ENCODE peak calls at places on chromosomes 1 and 21, in five cellular contexts. P, E, T, M and S are unnamed samples.

GRCh38 chr21:37373539-37373938 is 7.0 kb downstream of the DYRK1A start:
- DNase-seq in P (no peak), E (no peak), T (no peak), M (no peak), S (no peak)

GRCh38 chr1:30697977-30698376 is 25.4 kb downstream of the MATN1 start:
- DNase-seq in P (no peak), E (no peak), T (no peak), M (no peak), S (no peak)

GRCh38 chr1:174217787-174218574 is 58.7 kb downstream of the RABGAP1L start:
- DNase-seq in P (no peak), E (no peak), T (no peak), M (peak; percentile 72), S (no peak)

GRCh38 chr1:242670019-242670418 is 145.5 kb upstream of the PLD5 start:
- DNase-seq in P (no peak), E (no peak), T (no peak), M (no peak), S (no peak)

GRCh38 chr1:30642391-30643120 is 80.8 kb downstream of the MATN1 start:
- DNase-seq in P (no peak), E (no peak), T (no peak), M (no peak), S (no peak)

GRCh38 chr1:221018415-221018814 is 139.2 kb downstream of the HLX start:
- DNase-seq in P (no peak), E (no peak), T (no peak), M (no peak), S (no peak)

GRCh38 chr1:173307845-173308244 is 100.7 kb upstream of the TNFSF4 start:
- DNase-seq in P (no peak), E (no peak), T (no peak), M (no peak), S (no peak)

GRCh38 chr21:33406493-33406892 is 3.3 kb downstream of the IFNGR2 start:
- DNase-seq in P (no peak), E (no peak), T (no peak), M (no peak), S (no peak)

GRCh38 chr21:45611296-45611695 is 32.2 kb upstream of the PCBP3 start:
- DNase-seq in P (no peak), E (no peak), T (peak; percentile 34), M (no peak), S (no peak)

GRCh38 chr21:42433946-42434551 is 30.3 kb downstream of the UBASH3A start:
- DNase-seq in P (no peak), E (no peak), T (no peak), M (no peak), S (no peak)

GRCh38 chr1:154190550-154190949 is 1.4 kb downstream of the TPM3 start:
- DNase-seq in P (no peak), E (no peak), T (no peak), M (no peak), S (no peak)

GRCh38 chr1:65629788-65630187 is 162.9 kb upstream of the PDE4B start:
- DNase-seq in P (no peak), E (no peak), T (no peak), M (no peak), S (no peak)

GRCh38 chr1:234624718-234625117 is 14.7 kb upstream of the IRF2BP2 start:
- DNase-seq in P (no peak), E (no peak), T (no peak), M (no peak), S (no peak)

GRCh38 chr1:58903450-58904298 is 119.8 kb upstream of the JUN start:
- DNase-seq in P (no peak), E (peak; percentile 96), T (peak; percentile 96), M (peak; percentile 81), S (peak; percentile 77)

GRCh38 chr1:231192620-231193163 is 30.8 kb downstream of the TRIM67 start:
- DNase-seq in P (no peak), E (peak; percentile 51), T (peak; percentile 84), M (no peak), S (no peak)

GRCh38 chr1:19028110-19028509 is 71.6 kb upstream of the IFFO2 start:
- DNase-seq in P (no peak), E (no peak), T (no peak), M (peak; percentile 58), S (no peak)

GRCh38 chr1:13754003-13754402 is 54.0 kb downstream of the PRDM2 start:
- DNase-seq in P (no peak), E (no peak), T (no peak), M (no peak), S (no peak)

GRCh38 chr21:28213221-28213620 is 779.5 kb downstream of the LTN1 start:
- DNase-seq in P (no peak), E (no peak), T (no peak), M (no peak), S (no peak)

GRCh38 chr1:56424744-56425493 is 154.4 kb downstream of the PLPP3 start:
- DNase-seq in P (no peak), E (peak; percentile 73), T (peak; percentile 88), M (no peak), S (peak; percentile 17)

GRCh38 chr1:70331962-70332361 is 22.6 kb downstream of the ANKRD13C start:
- DNase-seq in P (no peak), E (no peak), T (no peak), M (no peak), S (no peak)

GRCh38 chr21:44455524-44456206 is 355 bp downstream of the LRRC3 start:
- DNase-seq in P (no peak), E (peak; percentile 61), T (peak; percentile 62), M (peak; percentile 54), S (peak; percentile 4)

DNA sequence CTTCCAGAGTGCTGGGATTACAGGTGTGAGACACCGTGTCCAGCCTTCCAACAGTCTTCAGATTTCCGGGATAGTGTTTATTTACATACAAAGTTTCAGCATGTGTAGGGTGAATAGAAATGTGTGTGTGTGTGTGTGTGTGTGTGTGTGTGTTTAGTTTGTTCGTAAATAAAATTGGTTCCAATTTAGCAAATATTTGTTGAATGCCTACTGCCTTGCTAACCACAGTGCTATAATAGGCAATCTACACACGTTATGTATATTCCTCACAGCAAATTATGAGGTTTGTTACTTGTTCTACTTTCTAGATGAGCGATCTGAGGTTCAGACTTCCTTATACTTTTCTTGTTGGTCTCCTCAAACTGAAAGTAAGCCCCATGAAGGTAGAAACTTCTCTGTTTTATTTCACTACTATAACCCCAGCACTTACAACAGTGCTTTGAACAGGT is 32.8 kb upstream of the EPS15 start:
- DNase-seq in P (no peak), E (no peak), T (no peak), M (no peak), S (no peak)
- H3K4me3 ChIP-seq in P (no peak overlapping the region), E (no peak overlapping the region), T (no peak overlapping the region), M (no peak overlapping the region), S (no peak overlapping the region)

DNA sequence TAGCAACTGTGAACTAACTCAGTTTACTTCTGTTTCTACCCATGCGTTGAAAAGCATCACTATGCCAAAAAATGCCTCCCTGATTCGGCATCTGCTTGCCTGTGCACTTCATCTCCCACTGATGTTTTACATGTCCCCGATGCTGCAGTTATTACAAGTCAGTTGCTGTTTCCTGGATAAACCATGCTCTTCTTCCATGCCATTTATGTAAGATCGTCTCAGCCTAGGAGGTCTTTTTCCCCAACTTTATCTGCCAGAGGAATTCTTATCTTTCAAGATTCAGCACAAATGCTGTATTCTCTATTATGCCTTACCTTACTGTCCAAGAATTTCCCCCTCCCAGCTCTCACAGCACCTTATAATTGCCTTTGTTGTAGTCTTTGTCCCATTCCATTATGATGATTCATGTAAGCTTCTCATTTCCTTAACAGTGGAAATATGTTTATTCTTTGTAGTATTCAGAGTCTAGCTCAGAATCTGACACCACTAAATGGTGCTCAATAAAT is 30.0 kb downstream of the PRKACB start:
- DNase-seq in P (no peak), E (no peak), T (no peak), M (peak; percentile 14), S (peak; percentile 8)
- H3K4me1 ChIP-seq in P (no peaks in the 10 kb centered on the region), E (no peaks in the 10 kb centered on the region), T (no peaks in the 10 kb centered on the region), M (peaks cover 6% of the 10 kb centered on the region), S (peaks cover 5% of the 10 kb centered on the region)

DNA sequence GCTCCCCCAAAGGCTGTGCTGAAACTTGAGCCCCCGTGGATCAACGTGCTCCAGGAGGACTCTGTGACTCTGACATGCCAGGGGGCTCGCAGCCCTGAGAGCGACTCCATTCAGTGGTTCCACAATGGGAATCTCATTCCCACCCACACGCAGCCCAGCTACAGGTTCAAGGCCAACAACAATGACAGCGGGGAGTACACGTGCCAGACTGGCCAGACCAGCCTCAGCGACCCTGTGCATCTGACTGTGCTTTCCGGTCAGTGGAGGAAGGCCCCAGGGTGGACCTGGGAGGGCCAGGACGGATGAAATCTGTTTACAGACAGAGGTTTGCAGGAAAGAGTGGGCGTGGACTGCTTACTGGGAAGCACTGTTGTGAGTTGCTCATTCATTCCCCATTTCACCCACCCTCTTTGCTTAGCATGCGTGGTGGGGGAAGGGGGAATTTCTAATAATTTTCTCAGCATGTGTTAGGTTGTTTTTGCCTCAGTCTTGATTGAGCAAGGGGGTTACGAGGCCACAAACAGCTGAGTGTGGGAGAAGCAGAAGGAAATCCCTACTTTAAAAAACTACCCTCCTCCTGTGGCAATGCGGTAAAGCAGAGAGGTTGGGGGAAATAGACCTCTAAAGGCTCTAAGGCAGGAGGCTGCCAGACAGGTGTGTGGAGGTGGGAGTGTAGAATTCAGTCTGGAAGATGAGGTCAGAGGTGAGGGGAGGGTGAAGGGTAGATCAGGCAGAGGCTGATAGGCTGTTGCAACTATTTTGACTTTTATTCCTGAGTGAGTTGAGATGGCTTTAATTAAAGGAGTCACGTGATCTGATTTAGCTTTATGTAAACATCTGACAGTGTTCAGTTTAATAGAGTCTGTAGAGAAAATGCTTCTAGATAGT is 1.3 kb downstream of the FCGR2A start:
- DNase-seq in P (no peak), E (peak; percentile 25), T (no peak), M (peak; percentile 35), S (no peak)
- H3K4me3 ChIP-seq in P (no peak overlapping the region), E (peak overlapping the region; percentile 46), T (no peak overlapping the region), M (no peak overlapping the region), S (no peak overlapping the region)

GRCh38 chr1:167667536-167667935 is 37.5 kb downstream of the RCSD1 start:
- DNase-seq in P (no peak), E (no peak), T (no peak), M (no peak), S (no peak)
- H3K4me1 ChIP-seq in P (no peaks in the 10 kb centered on the region), E (peaks cover 99% of the 10 kb centered on the region), T (peaks cover 37% of the 10 kb centered on the region), M (no peaks in the 10 kb centered on the region), S (no peaks in the 10 kb centered on the region)

GRCh38 chr1:23029337-23029736 is 10.1 kb downstream of the KDM1A start:
- DNase-seq in P (no peak), E (no peak), T (no peak), M (no peak), S (no peak)

GRCh38 chr1:23023174-23023573 is 3.9 kb downstream of the KDM1A start:
- DNase-seq in P (no peak), E (no peak), T (no peak), M (no peak), S (no peak)

GRCh38 chr1:23021834-23022233 is 2.6 kb downstream of the KDM1A start:
- DNase-seq in P (no peak), E (no peak), T (no peak), M (no peak), S (no peak)

GRCh38 chr1:23027352-23027907 is 8.2 kb downstream of the KDM1A start:
- DNase-seq in P (no peak), E (no peak), T (no peak), M (no peak), S (no peak)

DNA sequence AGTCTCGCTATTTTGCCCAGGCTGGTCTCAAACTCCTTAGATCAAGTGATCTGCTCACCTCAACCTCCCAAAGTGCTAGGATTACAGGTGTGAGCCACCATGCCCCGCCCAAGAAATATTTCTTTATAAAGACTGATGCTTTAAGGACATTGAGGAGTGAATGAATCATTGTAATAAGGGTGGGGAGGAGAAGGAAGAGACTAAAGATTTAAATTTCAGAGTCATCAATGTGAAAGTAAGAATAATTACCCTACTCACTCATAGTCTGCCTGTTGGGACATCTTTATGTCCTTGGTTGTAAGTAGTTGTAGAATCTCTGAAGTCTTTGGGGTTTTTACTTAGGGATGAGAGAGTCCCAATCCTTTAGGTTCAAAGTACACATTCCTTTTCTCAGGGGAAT is 7.3 kb downstream of the KDM1A start:
- DNase-seq in P (no peak), E (no peak), T (no peak), M (no peak), S (no peak)
- H3K4me3 ChIP-seq in P (no peak overlapping the region), E (no peak overlapping the region), T (no peak overlapping the region), M (no peak overlapping the region), S (no peak overlapping the region)